ENCODE peak calls at places on chromosomes 13 and 19, in nine cellular contexts. One of them, this sample, is unnamed.

GRCh38 chr19:12792853-12793289 is 1.6 kb downstream of the JUNB start:
- DNase-seq in GM13977: no peak
- DNase-seq in psoas muscle: no peak
- DNase-seq in CD8-positive, alpha-beta T cell: no peak
- DNase-seq in heart left ventricle: no peak
- DNase-seq in stimulated activated naive CD4-positive, alpha-beta T cell: peak
- DNase-seq in cardiac muscle cell: no peak
- DNase-seq in PC-3: peak
- DNase-seq in T-helper 9 cell: no peak
- DNase-seq in this sample: no peak

GRCh38 chr13:31747966-31748365 is 8.6 kb downstream of the RXFP2 start:
- DNase-seq in heart left ventricle: no peak
- DNase-seq in stimulated activated naive CD4-positive, alpha-beta T cell: no peak
- DNase-seq in cardiac muscle cell: no peak
- DNase-seq in psoas muscle: no peak
- DNase-seq in T-helper 9 cell: no peak
- DNase-seq in GM13977: no peak
- DNase-seq in CD8-positive, alpha-beta T cell: no peak
- DNase-seq in PC-3: no peak
- DNase-seq in this sample: no peak

GRCh38 chr19:38975214-38975860 is at the start of gene FBXO17:
- DNase-seq in PC-3: no peak
- DNase-seq in GM13977: peak
- DNase-seq in T-helper 9 cell: no peak
- DNase-seq in heart left ventricle: peak
- DNase-seq in cardiac muscle cell: peak
- DNase-seq in CD8-positive, alpha-beta T cell: no peak
- DNase-seq in psoas muscle: peak
- DNase-seq in stimulated activated naive CD4-positive, alpha-beta T cell: no peak
- DNase-seq in this sample: peak

GRCh38 chr13:111632906-111633305 is 312.5 kb downstream of the TEX29 start:
- DNase-seq in heart left ventricle: no peak
- DNase-seq in psoas muscle: no peak
- DNase-seq in stimulated activated naive CD4-positive, alpha-beta T cell: no peak
- DNase-seq in cardiac muscle cell: no peak
- DNase-seq in T-helper 9 cell: no peak
- DNase-seq in CD8-positive, alpha-beta T cell: no peak
- DNase-seq in PC-3: no peak
- DNase-seq in GM13977: no peak
- DNase-seq in this sample: no peak

GRCh38 chr13:73025212-73026012 is 33.4 kb upstream of the KLF5 start:
- DNase-seq in heart left ventricle: no peak
- DNase-seq in CD8-positive, alpha-beta T cell: no peak
- DNase-seq in cardiac muscle cell: peak
- DNase-seq in PC-3: no peak
- DNase-seq in GM13977: peak
- DNase-seq in stimulated activated naive CD4-positive, alpha-beta T cell: no peak
- DNase-seq in psoas muscle: no peak
- DNase-seq in T-helper 9 cell: no peak
- DNase-seq in this sample: peak

GRCh38 chr13:50069255-50069654 is 54.0 kb downstream of the KCNRG start:
- DNase-seq in cardiac muscle cell: peak
- DNase-seq in heart left ventricle: no peak
- DNase-seq in T-helper 9 cell: no peak
- DNase-seq in stimulated activated naive CD4-positive, alpha-beta T cell: no peak
- DNase-seq in CD8-positive, alpha-beta T cell: no peak
- DNase-seq in psoas muscle: no peak
- DNase-seq in PC-3: no peak
- DNase-seq in GM13977: no peak
- DNase-seq in this sample: peak

GRCh38 chr13:55244991-55245644 is 1895.6 kb upstream of the PRR20A start:
- DNase-seq in heart left ventricle: no peak
- DNase-seq in stimulated activated naive CD4-positive, alpha-beta T cell: no peak
- DNase-seq in CD8-positive, alpha-beta T cell: no peak
- DNase-seq in psoas muscle: no peak
- DNase-seq in T-helper 9 cell: no peak
- DNase-seq in PC-3: no peak
- DNase-seq in GM13977: no peak
- DNase-seq in cardiac muscle cell: no peak
- DNase-seq in this sample: no peak

GRCh38 chr19:49133621-49134454 is 14.5 kb downstream of the PPFIA3 start:
- DNase-seq in cardiac muscle cell: peak
- DNase-seq in T-helper 9 cell: no peak
- DNase-seq in psoas muscle: no peak
- DNase-seq in stimulated activated naive CD4-positive, alpha-beta T cell: peak
- DNase-seq in heart left ventricle: peak
- DNase-seq in PC-3: no peak
- DNase-seq in GM13977: peak
- DNase-seq in CD8-positive, alpha-beta T cell: no peak
- DNase-seq in this sample: peak

GRCh38 chr19:6088677-6089063 is 21.6 kb downstream of the RFX2 start:
- DNase-seq in PC-3: peak
- DNase-seq in stimulated activated naive CD4-positive, alpha-beta T cell: no peak
- DNase-seq in heart left ventricle: no peak
- DNase-seq in GM13977: no peak
- DNase-seq in T-helper 9 cell: no peak
- DNase-seq in cardiac muscle cell: peak
- DNase-seq in CD8-positive, alpha-beta T cell: no peak
- DNase-seq in psoas muscle: no peak
- DNase-seq in this sample: peak

GRCh38 chr19:47067215-47067847 is 18.9 kb upstream of the TMEM160 start:
- DNase-seq in PC-3: no peak
- DNase-seq in CD8-positive, alpha-beta T cell: no peak
- DNase-seq in T-helper 9 cell: no peak
- DNase-seq in GM13977: no peak
- DNase-seq in cardiac muscle cell: no peak
- DNase-seq in stimulated activated naive CD4-positive, alpha-beta T cell: no peak
- DNase-seq in psoas muscle: no peak
- DNase-seq in heart left ventricle: no peak
- DNase-seq in this sample: no peak